ENCODE peak calls at places on chromosome 12, in nine cellular contexts. One of them, this sample, is unnamed.
A peak's percentile ranks its signal among the peaks of the same experiment; 100 is the strongest.

GRCh38 chr12:27001663-27002062 is 12.5 kb downstream of the TM7SF3 start:
- DNase-seq in endothelial cell: no peak
- DNase-seq in AG09309: no peak
- DNase-seq in NCI-H1694 treated with DMSO at 0.1 percent for 48 hours: no peak
- DNase-seq in RWPE1: no peak
- DNase-seq in activated T-helper 1 cell treated with anti-CD3 and anti-CD28 coated beads, Interleukin-2, amount 50 U/mL, for 16 hours: no peak
- DNase-seq in glutamatergic neuron: no peak
- DNase-seq in mucosa of descending colon: no peak
- DNase-seq in stimulated activated CD8-positive, alpha-beta memory T cell treated with anti-CD3 and anti-CD28 coated beads, Interleukin-4, amount 100 ng/mL, for 4 hours: no peak
- DNase-seq in this sample: no peak

GRCh38 chr12:63668028-63668799 is at the start of gene DPY19L2:
- DNase-seq in endothelial cell: peak; percentile 76
- DNase-seq in AG09309: no peak
- DNase-seq in NCI-H1694 treated with DMSO at 0.1 percent for 48 hours: peak; percentile 3
- DNase-seq in RWPE1: peak; percentile 5
- DNase-seq in activated T-helper 1 cell treated with anti-CD3 and anti-CD28 coated beads, Interleukin-2, amount 50 U/mL, for 16 hours: no peak
- DNase-seq in glutamatergic neuron: peak; percentile 77
- DNase-seq in mucosa of descending colon: peak; percentile 61
- DNase-seq in stimulated activated CD8-positive, alpha-beta memory T cell treated with anti-CD3 and anti-CD28 coated beads, Interleukin-4, amount 100 ng/mL, for 4 hours: peak; percentile 33
- DNase-seq in this sample: peak; percentile 44

GRCh38 chr12:64912501-64912900 is 88.1 kb downstream of the TBC1D30 start:
- DNase-seq in endothelial cell: no peak
- DNase-seq in AG09309: no peak
- DNase-seq in NCI-H1694 treated with DMSO at 0.1 percent for 48 hours: no peak
- DNase-seq in RWPE1: no peak
- DNase-seq in activated T-helper 1 cell treated with anti-CD3 and anti-CD28 coated beads, Interleukin-2, amount 50 U/mL, for 16 hours: no peak
- DNase-seq in glutamatergic neuron: no peak
- DNase-seq in mucosa of descending colon: no peak
- DNase-seq in stimulated activated CD8-positive, alpha-beta memory T cell treated with anti-CD3 and anti-CD28 coated beads, Interleukin-4, amount 100 ng/mL, for 4 hours: no peak
- DNase-seq in this sample: no peak

GRCh38 chr12:115771065-115771464 is 506.4 kb downstream of the MED13L start:
- DNase-seq in endothelial cell: peak; percentile 4
- DNase-seq in AG09309: no peak
- DNase-seq in NCI-H1694 treated with DMSO at 0.1 percent for 48 hours: no peak
- DNase-seq in RWPE1: no peak
- DNase-seq in activated T-helper 1 cell treated with anti-CD3 and anti-CD28 coated beads, Interleukin-2, amount 50 U/mL, for 16 hours: no peak
- DNase-seq in glutamatergic neuron: no peak
- DNase-seq in mucosa of descending colon: peak; percentile 43
- DNase-seq in stimulated activated CD8-positive, alpha-beta memory T cell treated with anti-CD3 and anti-CD28 coated beads, Interleukin-4, amount 100 ng/mL, for 4 hours: no peak
- DNase-seq in this sample: no peak

GRCh38 chr12:55009171-55009570 is 10.6 kb upstream of the NEUROD4 start:
- DNase-seq in endothelial cell: no peak
- DNase-seq in AG09309: no peak
- DNase-seq in NCI-H1694 treated with DMSO at 0.1 percent for 48 hours: peak; percentile 72
- DNase-seq in RWPE1: no peak
- DNase-seq in activated T-helper 1 cell treated with anti-CD3 and anti-CD28 coated beads, Interleukin-2, amount 50 U/mL, for 16 hours: no peak
- DNase-seq in glutamatergic neuron: peak; percentile 56
- DNase-seq in mucosa of descending colon: no peak
- DNase-seq in stimulated activated CD8-positive, alpha-beta memory T cell treated with anti-CD3 and anti-CD28 coated beads, Interleukin-4, amount 100 ng/mL, for 4 hours: no peak
- DNase-seq in this sample: no peak

GRCh38 chr12:62763827-62764226 is 171.1 kb downstream of the PPM1H start:
- DNase-seq in endothelial cell: no peak
- DNase-seq in AG09309: no peak
- DNase-seq in NCI-H1694 treated with DMSO at 0.1 percent for 48 hours: no peak
- DNase-seq in RWPE1: no peak
- DNase-seq in activated T-helper 1 cell treated with anti-CD3 and anti-CD28 coated beads, Interleukin-2, amount 50 U/mL, for 16 hours: no peak
- DNase-seq in glutamatergic neuron: no peak
- DNase-seq in mucosa of descending colon: no peak
- DNase-seq in stimulated activated CD8-positive, alpha-beta memory T cell treated with anti-CD3 and anti-CD28 coated beads, Interleukin-4, amount 100 ng/mL, for 4 hours: no peak
- DNase-seq in this sample: no peak

GRCh38 chr12:11767029-11767724 is 117.7 kb downstream of the ETV6 start:
- DNase-seq in endothelial cell: no peak
- DNase-seq in AG09309: no peak
- DNase-seq in NCI-H1694 treated with DMSO at 0.1 percent for 48 hours: no peak
- DNase-seq in RWPE1: no peak
- DNase-seq in activated T-helper 1 cell treated with anti-CD3 and anti-CD28 coated beads, Interleukin-2, amount 50 U/mL, for 16 hours: no peak
- DNase-seq in glutamatergic neuron: no peak
- DNase-seq in mucosa of descending colon: no peak
- DNase-seq in stimulated activated CD8-positive, alpha-beta memory T cell treated with anti-CD3 and anti-CD28 coated beads, Interleukin-4, amount 100 ng/mL, for 4 hours: no peak
- DNase-seq in this sample: no peak

GRCh38 chr12:52191841-52192791 is at the start of gene KRT80:
- DNase-seq in endothelial cell: no peak
- DNase-seq in AG09309: peak; percentile 99
- DNase-seq in NCI-H1694 treated with DMSO at 0.1 percent for 48 hours: peak; percentile 76
- DNase-seq in RWPE1: peak; percentile 98
- DNase-seq in activated T-helper 1 cell treated with anti-CD3 and anti-CD28 coated beads, Interleukin-2, amount 50 U/mL, for 16 hours: no peak
- DNase-seq in glutamatergic neuron: peak; percentile 17
- DNase-seq in mucosa of descending colon: peak; percentile 77
- DNase-seq in stimulated activated CD8-positive, alpha-beta memory T cell treated with anti-CD3 and anti-CD28 coated beads, Interleukin-4, amount 100 ng/mL, for 4 hours: no peak
- DNase-seq in this sample: peak; percentile 99

GRCh38 chr12:15544589-15544988 is 222.3 kb downstream of the PTPRO start:
- DNase-seq in endothelial cell: no peak
- DNase-seq in AG09309: no peak
- DNase-seq in NCI-H1694 treated with DMSO at 0.1 percent for 48 hours: no peak
- DNase-seq in RWPE1: no peak
- DNase-seq in activated T-helper 1 cell treated with anti-CD3 and anti-CD28 coated beads, Interleukin-2, amount 50 U/mL, for 16 hours: no peak
- DNase-seq in glutamatergic neuron: no peak
- DNase-seq in mucosa of descending colon: no peak
- DNase-seq in stimulated activated CD8-positive, alpha-beta memory T cell treated with anti-CD3 and anti-CD28 coated beads, Interleukin-4, amount 100 ng/mL, for 4 hours: no peak
- DNase-seq in this sample: no peak

GRCh38 chr12:52685406-52685890 is 5.2 kb upstream of the KRT1 start:
- DNase-seq in endothelial cell: no peak
- DNase-seq in AG09309: no peak
- DNase-seq in NCI-H1694 treated with DMSO at 0.1 percent for 48 hours: no peak
- DNase-seq in RWPE1: no peak
- DNase-seq in activated T-helper 1 cell treated with anti-CD3 and anti-CD28 coated beads, Interleukin-2, amount 50 U/mL, for 16 hours: no peak
- DNase-seq in glutamatergic neuron: no peak
- DNase-seq in mucosa of descending colon: no peak
- DNase-seq in stimulated activated CD8-positive, alpha-beta memory T cell treated with anti-CD3 and anti-CD28 coated beads, Interleukin-4, amount 100 ng/mL, for 4 hours: no peak
- DNase-seq in this sample: no peak

GRCh38 chr12:103556890-103557667 is 30.0 kb upstream of the STAB2 start:
- DNase-seq in endothelial cell: no peak
- DNase-seq in AG09309: no peak
- DNase-seq in NCI-H1694 treated with DMSO at 0.1 percent for 48 hours: no peak
- DNase-seq in RWPE1: no peak
- DNase-seq in activated T-helper 1 cell treated with anti-CD3 and anti-CD28 coated beads, Interleukin-2, amount 50 U/mL, for 16 hours: no peak
- DNase-seq in glutamatergic neuron: no peak
- DNase-seq in mucosa of descending colon: no peak
- DNase-seq in stimulated activated CD8-positive, alpha-beta memory T cell treated with anti-CD3 and anti-CD28 coated beads, Interleukin-4, amount 100 ng/mL, for 4 hours: no peak
- DNase-seq in this sample: no peak

GRCh38 chr12:111788178-111788654 is 21.5 kb downstream of the ALDH2 start:
- DNase-seq in endothelial cell: no peak
- DNase-seq in AG09309: peak; percentile 44
- DNase-seq in NCI-H1694 treated with DMSO at 0.1 percent for 48 hours: no peak
- DNase-seq in RWPE1: peak; percentile 19
- DNase-seq in activated T-helper 1 cell treated with anti-CD3 and anti-CD28 coated beads, Interleukin-2, amount 50 U/mL, for 16 hours: no peak
- DNase-seq in glutamatergic neuron: peak; percentile 32
- DNase-seq in mucosa of descending colon: no peak
- DNase-seq in stimulated activated CD8-positive, alpha-beta memory T cell treated with anti-CD3 and anti-CD28 coated beads, Interleukin-4, amount 100 ng/mL, for 4 hours: no peak
- DNase-seq in this sample: peak; percentile 57

GRCh38 chr12:108832730-108833354 is 24.5 kb downstream of the SSH1 start:
- DNase-seq in endothelial cell: no peak
- DNase-seq in AG09309: peak; percentile 85
- DNase-seq in NCI-H1694 treated with DMSO at 0.1 percent for 48 hours: no peak
- DNase-seq in RWPE1: peak; percentile 68
- DNase-seq in activated T-helper 1 cell treated with anti-CD3 and anti-CD28 coated beads, Interleukin-2, amount 50 U/mL, for 16 hours: no peak
- DNase-seq in glutamatergic neuron: no peak
- DNase-seq in mucosa of descending colon: no peak
- DNase-seq in stimulated activated CD8-positive, alpha-beta memory T cell treated with anti-CD3 and anti-CD28 coated beads, Interleukin-4, amount 100 ng/mL, for 4 hours: no peak
- DNase-seq in this sample: peak; percentile 95

GRCh38 chr12:111434680-111435338 is 29.1 kb downstream of the SH2B3 start:
- DNase-seq in endothelial cell: peak; percentile 3
- DNase-seq in AG09309: no peak
- DNase-seq in NCI-H1694 treated with DMSO at 0.1 percent for 48 hours: no peak
- DNase-seq in RWPE1: no peak
- DNase-seq in activated T-helper 1 cell treated with anti-CD3 and anti-CD28 coated beads, Interleukin-2, amount 50 U/mL, for 16 hours: peak; percentile 78
- DNase-seq in glutamatergic neuron: no peak
- DNase-seq in mucosa of descending colon: peak; percentile 74
- DNase-seq in stimulated activated CD8-positive, alpha-beta memory T cell treated with anti-CD3 and anti-CD28 coated beads, Interleukin-4, amount 100 ng/mL, for 4 hours: peak; percentile 68
- DNase-seq in this sample: peak; percentile 73

GRCh38 chr12:53229454-53229853 is 2.6 kb downstream of the RARG start:
- DNase-seq in endothelial cell: no peak
- DNase-seq in AG09309: no peak
- DNase-seq in NCI-H1694 treated with DMSO at 0.1 percent for 48 hours: no peak
- DNase-seq in RWPE1: no peak
- DNase-seq in activated T-helper 1 cell treated with anti-CD3 and anti-CD28 coated beads, Interleukin-2, amount 50 U/mL, for 16 hours: no peak
- DNase-seq in glutamatergic neuron: no peak
- DNase-seq in mucosa of descending colon: no peak
- DNase-seq in stimulated activated CD8-positive, alpha-beta memory T cell treated with anti-CD3 and anti-CD28 coated beads, Interleukin-4, amount 100 ng/mL, for 4 hours: no peak
- DNase-seq in this sample: no peak

GRCh38 chr12:108666326-108666995 is 32.8 kb upstream of the SELPLG start:
- DNase-seq in endothelial cell: no peak
- DNase-seq in AG09309: no peak
- DNase-seq in NCI-H1694 treated with DMSO at 0.1 percent for 48 hours: no peak
- DNase-seq in RWPE1: no peak
- DNase-seq in activated T-helper 1 cell treated with anti-CD3 and anti-CD28 coated beads, Interleukin-2, amount 50 U/mL, for 16 hours: no peak
- DNase-seq in glutamatergic neuron: no peak
- DNase-seq in mucosa of descending colon: no peak
- DNase-seq in stimulated activated CD8-positive, alpha-beta memory T cell treated with anti-CD3 and anti-CD28 coated beads, Interleukin-4, amount 100 ng/mL, for 4 hours: no peak
- DNase-seq in this sample: peak; percentile 61

GRCh38 chr12:31215521-31216232 is 110.3 kb downstream of the SINHCAF start:
- DNase-seq in endothelial cell: no peak
- DNase-seq in AG09309: no peak
- DNase-seq in NCI-H1694 treated with DMSO at 0.1 percent for 48 hours: no peak
- DNase-seq in RWPE1: peak; percentile 72
- DNase-seq in activated T-helper 1 cell treated with anti-CD3 and anti-CD28 coated beads, Interleukin-2, amount 50 U/mL, for 16 hours: no peak
- DNase-seq in glutamatergic neuron: no peak
- DNase-seq in mucosa of descending colon: no peak
- DNase-seq in stimulated activated CD8-positive, alpha-beta memory T cell treated with anti-CD3 and anti-CD28 coated beads, Interleukin-4, amount 100 ng/mL, for 4 hours: no peak
- DNase-seq in this sample: no peak

GRCh38 chr12:50934371-50934851 is 17.9 kb upstream of the HIGD1C start:
- DNase-seq in endothelial cell: no peak
- DNase-seq in AG09309: no peak
- DNase-seq in NCI-H1694 treated with DMSO at 0.1 percent for 48 hours: no peak
- DNase-seq in RWPE1: no peak
- DNase-seq in activated T-helper 1 cell treated with anti-CD3 and anti-CD28 coated beads, Interleukin-2, amount 50 U/mL, for 16 hours: no peak
- DNase-seq in glutamatergic neuron: no peak
- DNase-seq in mucosa of descending colon: no peak
- DNase-seq in stimulated activated CD8-positive, alpha-beta memory T cell treated with anti-CD3 and anti-CD28 coated beads, Interleukin-4, amount 100 ng/mL, for 4 hours: no peak
- DNase-seq in this sample: peak; percentile 69

This sample was measured in cardiac fibroblast.